ENCODE peak calls at places on chromosome 7, in nine cellular contexts. K is NB4, J is endodermal cell, S is colonic mucosa, T is cardiac fibroblast, D is GM12865, N is choroid plexus epithelial cell, L is spleen, X is left ventricle myocardium inferior. Y is an unnamed sample.
A peak's percentile ranks its signal among the peaks of the same experiment; 100 is the strongest.

GRCh38 chr7:99788554-99788953 is 4.6 kb upstream of the CYP3A4 start:
- DNase-seq in K (no peak), J (no peak), S (no peak), T (no peak), D (no peak), N (no peak), L (no peak), X (no peak), Y (no peak)

GRCh38 chr7:2204446-2204845 is 28.3 kb downstream of the MAD1L1 start:
- DNase-seq in K (no peak), J (no peak), S (no peak), T (no peak), D (no peak), N (no peak), L (peak; percentile 60), X (no peak), Y (no peak)

GRCh38 chr7:27188666-27189559 is 3.9 kb upstream of the HOXA11 start:
- DNase-seq in K (peak; percentile 91), J (peak; percentile 82), S (peak; percentile 77), T (peak; percentile 38), D (no peak), N (no peak), L (no peak), X (no peak), Y (no peak)

GRCh38 chr7:2934211-2934731 is 90.2 kb upstream of the GNA12 start:
- DNase-seq in K (peak; percentile 36), J (peak; percentile 49), S (no peak), T (peak; percentile 89), D (no peak), N (peak; percentile 77), L (peak; percentile 61), X (no peak), Y (peak; percentile 63)

GRCh38 chr7:140998715-140999114 is 16.0 kb downstream of the MRPS33 start:
- DNase-seq in K (no peak), J (no peak), S (no peak), T (no peak), D (no peak), N (no peak), L (no peak), X (no peak), Y (no peak)

GRCh38 chr7:2728309-2729042 is 40.5 kb downstream of the AMZ1 start:
- DNase-seq in K (peak; percentile 39), J (no peak), S (no peak), T (no peak), D (no peak), N (no peak), L (peak; percentile 78), X (no peak), Y (no peak)

GRCh38 chr7:119197872-119198527 is 973.5 kb downstream of the ANKRD7 start:
- DNase-seq in K (peak; percentile 77), J (peak; percentile 75), S (peak; percentile 29), T (peak; percentile 57), D (peak; percentile 61), N (peak; percentile 63), L (no peak), X (no peak), Y (peak; percentile 17)

GRCh38 chr7:128039487-128040099 is 8.4 kb upstream of the LRRC4 start:
- DNase-seq in K (no peak), J (no peak), S (peak; percentile 37), T (no peak), D (no peak), N (no peak), L (no peak), X (no peak), Y (no peak)

GRCh38 chr7:158526531-158526930 is 61.1 kb downstream of the PTPRN2 start:
- DNase-seq in K (no peak), J (no peak), S (no peak), T (no peak), D (no peak), N (no peak), L (no peak), X (no peak), Y (no peak)

GRCh38 chr7:136174477-136174876 is 197.3 kb upstream of the MTPN start:
- DNase-seq in K (peak; percentile 12), J (no peak), S (no peak), T (no peak), D (no peak), N (no peak), L (no peak), X (no peak), Y (no peak)

GRCh38 chr7:158411232-158411950 is 176.2 kb downstream of the PTPRN2 start:
- DNase-seq in K (no peak), J (peak; percentile 38), S (no peak), T (no peak), D (no peak), N (no peak), L (peak; percentile 69), X (no peak), Y (no peak)

GRCh38 chr7:89772276-89772675 is 382.0 kb upstream of the STEAP1 start:
- DNase-seq in K (no peak), J (no peak), S (no peak), T (no peak), D (no peak), N (no peak), L (no peak), X (no peak), Y (no peak)

GRCh38 chr7:134669388-134669787 is 22.7 kb downstream of the BPGM start:
- DNase-seq in K (no peak), J (no peak), S (no peak), T (no peak), D (no peak), N (no peak), L (no peak), X (no peak), Y (no peak)

GRCh38 chr7:159030490-159031134 is 114.1 kb downstream of the VIPR2 start:
- DNase-seq in K (peak; percentile 77), J (peak; percentile 93), S (peak; percentile 56), T (no peak), D (no peak), N (no peak), L (no peak), X (peak; percentile 55), Y (no peak)

GRCh38 chr7:87216701-87217508 is 2.6 kb downstream of the TMEM243 start:
- DNase-seq in K (no peak), J (no peak), S (no peak), T (no peak), D (peak; percentile 93), N (no peak), L (no peak), X (no peak), Y (no peak)

GRCh38 chr7:122143751-122144711 is at the start of gene AASS:
- DNase-seq in K (peak; percentile 49), J (peak; percentile 99), S (peak; percentile 98), T (peak; percentile 96), D (peak; percentile 90), N (peak; percentile 95), L (peak; percentile 95), X (peak; percentile 98), Y (peak; percentile 89)

DNA sequence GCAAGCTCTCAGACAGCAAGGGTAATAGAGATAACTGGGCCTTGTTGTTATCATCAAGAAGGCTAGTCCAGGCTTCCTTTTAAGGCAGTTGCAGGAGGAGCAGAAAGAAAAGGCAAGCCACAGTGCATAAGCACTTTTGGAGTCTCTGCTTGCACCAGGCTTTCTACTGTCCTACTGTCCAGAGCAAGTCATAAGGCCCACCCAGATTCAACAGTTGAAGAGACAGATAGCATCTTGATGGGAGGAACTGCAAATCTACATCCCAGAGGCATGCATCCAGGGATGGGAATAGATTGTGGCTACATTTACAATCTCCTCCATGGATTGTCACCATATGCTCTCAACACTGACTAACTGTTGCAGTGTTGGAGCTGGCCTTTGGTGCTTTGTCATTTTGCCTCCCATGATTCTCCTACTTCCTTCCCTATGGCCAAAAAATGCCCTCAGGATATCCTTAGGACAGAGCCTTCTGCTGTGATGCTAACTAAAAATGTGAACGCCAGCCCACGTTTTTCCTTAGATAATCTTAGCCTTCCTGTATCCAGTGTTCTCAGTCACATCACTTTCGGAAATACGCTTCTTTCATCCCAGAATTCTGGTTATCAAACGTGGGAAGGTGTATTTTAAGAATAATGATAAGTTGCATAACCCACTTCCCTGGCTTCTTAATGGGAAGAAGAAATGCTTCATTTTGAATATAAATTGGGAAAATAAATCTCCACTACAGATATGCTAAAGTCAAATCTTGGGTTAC is 3.7 kb downstream of the GIMAP4 start:
- DNase-seq in K (no peak), J (no peak), S (no peak), T (no peak), D (no peak), N (no peak), L (no peak), X (no peak), Y (no peak)
- H3K4me3 ChIP-seq in K (no peak overlapping the region), J (no peak overlapping the region), S (no peak overlapping the region), T (no peak overlapping the region), D (no peak overlapping the region), N (no peak overlapping the region), L (peak overlapping the region; percentile 76), X (no peak overlapping the region), Y (no peak overlapping the region)

GRCh38 chr7:21762469-21762868 is 183.2 kb downstream of the CDCA7L start:
- DNase-seq in K (no peak), J (no peak), S (no peak), T (no peak), D (no peak), N (no peak), L (no peak), X (no peak), Y (no peak)
- TF ChIP-seq CTCF in K (no peak), J (no peak), S (no peak), T (no peak), D (no peak), N (no peak), L (no peak), X (no peak), Y (no peak)

GRCh38 chr7:94394399-94395140 is at the start of gene COL1A2:
- DNase-seq in K (no peak), J (peak; percentile 90), S (peak; percentile 52), T (peak; percentile 99), D (peak; percentile 23), N (peak; percentile 99), L (peak; percentile 77), X (peak; percentile 81), Y (no peak)
- H3K4me3 ChIP-seq in K (no peak within 1 kb of the TSS), J (peak within 1 kb of the TSS; percentile 72), S (peak within 1 kb of the TSS; percentile 24), T (peak within 1 kb of the TSS; percentile 82), D (no peak within 1 kb of the TSS), N (peak within 1 kb of the TSS; percentile 69), L (peak within 1 kb of the TSS; percentile 64), X (peak within 1 kb of the TSS; percentile 69), Y (peak within 1 kb of the TSS; percentile 39)

GRCh38 chr7:116293633-116294032 is 83.3 kb downstream of the TES start:
- DNase-seq in K (no peak), J (no peak), S (no peak), T (no peak), D (no peak), N (no peak), L (no peak), X (no peak), Y (no peak)

GRCh38 chr7:116291937-116292336 is 81.6 kb downstream of the TES start:
- DNase-seq in K (no peak), J (no peak), S (no peak), T (no peak), D (no peak), N (no peak), L (no peak), X (no peak), Y (no peak)

GRCh38 chr7:116292381-116292780 is 82.0 kb downstream of the TES start:
- DNase-seq in K (no peak), J (no peak), S (no peak), T (no peak), D (no peak), N (no peak), L (no peak), X (no peak), Y (no peak)

GRCh38 chr7:116293139-116293538 is 82.8 kb downstream of the TES start:
- DNase-seq in K (no peak), J (no peak), S (no peak), T (no peak), D (no peak), N (no peak), L (no peak), X (no peak), Y (no peak)

GRCh38 chr7:116290740-116291139 is 80.4 kb downstream of the TES start:
- DNase-seq in K (no peak), J (peak; percentile 68), S (no peak), T (no peak), D (no peak), N (peak; percentile 22), L (no peak), X (no peak), Y (no peak)
- TF ChIP-seq CTCF in K (no peak), J (peak; percentile 61), S (no peak), T (no peak), D (no peak), N (peak; percentile 42), L (no peak), X (peak; percentile 21), Y (peak; percentile 24)